ENCODE peak calls at places on chromosomes 12 and 14, in nine cellular contexts. X, H, M, E, P, J, Q, O and F are unnamed samples.
A peak's percentile ranks its signal among the peaks of the same experiment; 100 is the strongest.

GRCh38 chr12:123519151-123520001 is 14.1 kb downstream of the RILPL1 start:
- DNase-seq in X (peak; percentile 14), H (no peak), M (peak; percentile 26), E (peak; percentile 89), P (peak; percentile 64), J (peak; percentile 75), Q (peak; percentile 63), O (peak; percentile 90), F (no peak)

GRCh38 chr12:61521258-61521657 is 738.9 kb upstream of the USP15 start:
- DNase-seq in X (no peak), H (no peak), M (no peak), E (no peak), P (no peak), J (no peak), Q (no peak), O (no peak), F (no peak)

GRCh38 chr12:110774824-110775223 is 32.1 kb upstream of the PPP1CC start:
- DNase-seq in X (no peak), H (no peak), M (no peak), E (no peak), P (no peak), J (no peak), Q (no peak), O (no peak), F (no peak)

GRCh38 chr12:13173012-13173441 is 23.5 kb upstream of the EMP1 start:
- DNase-seq in X (peak; percentile 89), H (peak; percentile 57), M (no peak), E (no peak), P (no peak), J (no peak), Q (no peak), O (peak; percentile 73), F (no peak)

GRCh38 chr14:104885973-104886689 is 21.1 kb downstream of the CEP170B start:
- DNase-seq in X (no peak), H (no peak), M (no peak), E (no peak), P (no peak), J (peak; percentile 13), Q (peak; percentile 8), O (no peak), F (peak; percentile 14)

GRCh38 chr12:129790930-129791329 is 112.9 kb downstream of the TMEM132D start:
- DNase-seq in X (no peak), H (no peak), M (no peak), E (no peak), P (no peak), J (no peak), Q (no peak), O (no peak), F (no peak)

GRCh38 chr14:79248771-79249170 is 962.5 kb downstream of the DIO2 start:
- DNase-seq in X (no peak), H (no peak), M (no peak), E (no peak), P (no peak), J (no peak), Q (no peak), O (no peak), F (no peak)

GRCh38 chr12:86186449-86186848 is 69.7 kb downstream of the MGAT4C start:
- DNase-seq in X (no peak), H (no peak), M (no peak), E (no peak), P (peak; percentile 18), J (no peak), Q (no peak), O (no peak), F (no peak)

GRCh38 chr12:70270108-70270507 is 26.9 kb downstream of the CNOT2 start:
- DNase-seq in X (no peak), H (no peak), M (no peak), E (no peak), P (no peak), J (no peak), Q (no peak), O (no peak), F (no peak)

GRCh38 chr14:100584056-100585031 is 2.9 kb downstream of the BEGAIN start:
- DNase-seq in X (no peak), H (no peak), M (no peak), E (no peak), P (no peak), J (peak; percentile 7), Q (no peak), O (no peak), F (peak; percentile 5)

DNA sequence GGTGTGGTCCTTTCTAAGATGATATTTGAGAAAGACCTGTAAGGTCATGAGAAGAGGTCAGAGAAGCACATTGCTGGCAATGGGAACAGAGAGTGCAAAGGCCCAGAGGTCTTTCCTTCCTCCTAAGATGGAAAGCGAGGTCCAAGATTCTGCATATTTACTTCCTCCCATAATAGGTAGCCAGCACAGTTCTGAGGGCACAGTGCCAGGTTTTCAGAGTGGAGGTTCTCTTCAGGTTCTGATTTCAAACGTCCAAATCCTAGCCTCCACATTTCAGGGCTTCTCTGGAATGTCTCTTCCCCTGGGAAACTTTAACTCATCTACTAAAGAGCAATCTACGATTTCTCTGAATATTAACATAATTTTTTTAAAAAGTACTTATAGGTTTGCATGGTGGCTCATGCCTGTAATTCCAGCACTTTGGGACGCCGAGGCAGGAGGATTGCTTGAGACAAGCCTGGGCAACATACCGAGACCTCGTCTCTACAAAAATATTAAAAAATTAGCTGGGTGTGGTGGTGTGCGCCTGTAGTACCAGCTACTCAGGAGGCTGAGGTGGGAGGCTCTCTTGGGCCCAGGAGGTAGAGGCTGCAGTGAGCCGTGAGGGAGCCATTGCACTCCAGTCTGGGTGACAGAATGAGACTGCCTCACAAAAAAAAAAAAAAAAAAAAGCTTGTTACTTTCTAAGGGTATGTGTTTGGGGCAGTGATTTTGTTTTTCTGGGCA is 526 bp upstream of the MRPL42 start:
- DNase-seq in X (no peak), H (no peak), M (no peak), E (no peak), P (no peak), J (no peak), Q (no peak), O (no peak), F (no peak)
- H3K4me3 ChIP-seq in X (no peak overlapping the region), H (no peak overlapping the region), M (peak overlapping the region; percentile 84), E (peak overlapping the region; percentile 96), P (no peak overlapping the region), J (peak overlapping the region; percentile 74), Q (peak overlapping the region; percentile 87), O (peak overlapping the region; percentile 58), F (peak overlapping the region; percentile 87)

DNA sequence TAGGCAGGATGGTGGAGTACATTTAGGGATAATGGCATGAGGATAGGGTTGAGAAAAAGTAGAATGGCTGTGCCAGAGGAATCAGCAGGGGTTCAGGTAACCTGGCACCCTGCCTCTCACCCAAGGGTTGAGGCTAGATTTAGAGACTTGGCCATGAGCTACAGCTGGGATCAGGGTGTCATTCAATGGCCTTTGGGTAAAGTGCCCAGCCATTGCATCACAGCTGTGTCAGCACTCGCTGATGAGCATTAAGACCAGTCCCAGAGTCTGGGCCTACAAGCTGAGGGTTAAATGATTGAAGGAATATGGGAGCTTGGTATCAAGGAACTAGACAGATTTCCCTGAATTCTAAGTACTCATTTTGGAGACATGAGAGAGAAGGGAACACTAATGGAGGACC is 113.9 kb downstream of the PRIMA1 start:
- DNase-seq in X (no peak), H (no peak), M (no peak), E (no peak), P (no peak), J (no peak), Q (no peak), O (no peak), F (no peak)
- TF ChIP-seq CTCF in X (no peak), H (no peak), M (no peak), E (no peak), P (no peak), J (no peak), Q (no peak), O (no peak), F (no peak)

GRCh38 chr12:91381309-91381804 is 198.7 kb upstream of the DCN start:
- DNase-seq in X (peak; percentile 63), H (peak; percentile 34), M (no peak), E (peak; percentile 83), P (peak; percentile 11), J (peak; percentile 14), Q (peak; percentile 70), O (peak; percentile 91), F (peak; percentile 83)
- H3K4me3 ChIP-seq in X (peak overlapping the region; percentile 52), H (peak overlapping the region; percentile 34), M (peak overlapping the region; percentile 55), E (peak overlapping the region; percentile 61), P (no peak overlapping the region), J (peak overlapping the region; percentile 66), Q (peak overlapping the region; percentile 53), O (peak overlapping the region; percentile 54), F (peak overlapping the region; percentile 60)

GRCh38 chr12:40921563-40922163 is 229.4 kb downstream of the CNTN1 start:
- DNase-seq in X (peak; percentile 1), H (no peak), M (no peak), E (no peak), P (peak; percentile 34), J (no peak), Q (no peak), O (peak; percentile 29), F (no peak)
- TF ChIP-seq CTCF in X (peak; percentile 39), H (peak; percentile 53), M (peak; percentile 37), E (peak; percentile 48), P (peak; percentile 76), J (peak; percentile 68), Q (peak; percentile 68), O (peak; percentile 53), F (peak; percentile 62)

DNA sequence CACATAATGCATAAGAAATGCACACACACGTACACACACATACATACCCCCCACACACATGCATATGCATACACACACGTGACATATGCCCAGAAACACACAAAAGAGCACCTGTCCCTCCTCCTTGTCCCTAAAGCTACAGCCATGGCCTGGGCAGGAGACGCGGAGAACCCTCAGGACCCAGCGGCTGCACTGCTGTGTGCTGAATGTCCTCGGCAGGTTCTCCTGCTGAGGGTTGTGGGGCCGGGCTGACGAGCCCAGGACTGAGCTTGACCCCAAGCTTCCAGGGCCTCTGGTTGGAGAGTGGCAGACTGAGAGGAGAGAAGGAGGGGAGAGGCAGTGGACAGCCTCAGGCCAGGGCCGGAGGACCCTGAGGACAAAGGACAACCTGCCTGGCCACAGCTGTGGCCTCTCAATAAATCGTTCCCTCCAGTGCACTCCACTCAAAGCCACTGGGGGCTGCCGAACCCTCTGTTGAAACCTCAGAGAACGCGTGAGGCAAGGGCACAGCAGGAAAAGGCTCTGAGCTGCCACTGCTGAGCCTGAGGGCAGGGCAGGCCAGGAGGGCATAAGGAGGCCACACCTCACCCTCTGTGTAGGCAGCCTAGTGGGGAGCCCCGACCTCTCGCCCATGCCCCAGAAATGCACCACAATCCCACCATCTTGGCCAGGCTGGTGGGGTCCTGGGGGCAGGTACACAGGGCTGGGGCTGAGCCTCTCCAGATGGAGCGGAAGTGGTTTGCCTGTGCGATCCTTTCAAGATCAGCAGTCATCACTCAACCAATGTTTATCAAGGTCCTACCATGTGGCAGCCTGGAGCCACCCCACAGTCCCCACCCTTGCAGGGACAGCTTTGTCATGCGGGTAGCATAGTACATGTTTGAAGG is 3.1 kb downstream of the CACNA2D4 start:
- DNase-seq in X (no peak), H (peak; percentile 2), M (no peak), E (no peak), P (no peak), J (no peak), Q (no peak), O (no peak), F (no peak)
- H3K4me3 ChIP-seq in X (no peak overlapping the region), H (no peak overlapping the region), M (no peak overlapping the region), E (no peak overlapping the region), P (no peak overlapping the region), J (no peak overlapping the region), Q (no peak overlapping the region), O (no peak overlapping the region), F (no peak overlapping the region)

DNA sequence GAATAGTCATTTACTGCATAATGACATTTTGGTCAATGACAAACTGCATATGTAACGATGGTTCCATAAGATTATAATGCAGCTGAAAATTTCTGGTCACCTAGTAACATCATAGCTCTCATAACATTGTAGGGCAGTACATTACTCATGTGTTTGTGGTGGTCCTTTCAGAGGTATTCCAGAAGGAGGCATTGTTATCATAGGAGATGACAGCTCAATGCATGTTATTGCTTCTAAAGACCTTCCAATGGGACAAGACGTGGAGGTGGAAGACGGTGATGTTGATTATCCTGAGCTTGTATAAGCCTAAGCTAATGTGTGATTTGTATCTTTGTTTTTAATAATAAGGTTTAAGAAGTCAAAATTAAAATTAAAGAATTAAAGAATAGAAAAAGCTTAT is 43.8 kb upstream of the TSPAN11 start:
- DNase-seq in X (no peak), H (no peak), M (no peak), E (no peak), P (no peak), J (no peak), Q (no peak), O (no peak), F (no peak)
- TF ChIP-seq CTCF in X (no peak), H (no peak), M (no peak), E (peak; percentile 21), P (no peak), J (no peak), Q (no peak), O (peak; percentile 24), F (no peak)